ENCODE peak calls at places on chromosomes 7 and 10, in four cellular contexts. S is A549, Z is aorta, F is K562. Q is an unnamed sample.
A peak's percentile ranks its signal among the peaks of the same experiment; 100 is the strongest.

GRCh38 chr7:74061840-74062539 is 21.6 kb upstream of the LIMK1 start:
- DNase-seq in F (peak; percentile 72), S (peak; percentile 95), Z (peak; percentile 94), Q (no peak)

GRCh38 chr10:17616403-17617030 is 657 bp downstream of the HACD1 start:
- DNase-seq in S (peak; percentile 59), Z (peak; percentile 95), F (peak; percentile 74), Q (peak; percentile 66)

GRCh38 chr10:124341768-124342135 is 77.0 kb downstream of the OAT start:
- DNase-seq in Z (no peak), F (no peak), S (no peak), Q (no peak)

GRCh38 chr10:108545921-108546320 is 1377.4 kb downstream of the XPNPEP1 start:
- DNase-seq in S (no peak), Z (no peak), F (no peak), Q (no peak)

GRCh38 chr10:24901686-24902399 is 50.6 kb downstream of the PRTFDC1 start:
- DNase-seq in S (peak; percentile 86), Z (no peak), F (peak; percentile 80), Q (no peak)

GRCh38 chr10:113539789-113540188 is 13.1 kb upstream of the HABP2 start:
- DNase-seq in Z (peak; percentile 70), F (no peak), S (no peak), Q (no peak)

GRCh38 chr10:44278669-44279337 is 106.1 kb downstream of the CXCL12 start:
- DNase-seq in Z (no peak), F (no peak), S (peak; percentile 4), Q (peak; percentile 76)

GRCh38 chr7:979886-980571 is 3.0 kb upstream of the CYP2W1 start:
- DNase-seq in Z (no peak), S (no peak), F (no peak), Q (peak; percentile 80)

GRCh38 chr7:147833549-147833948 is 757.0 kb upstream of the C7orf33 start:
- DNase-seq in F (no peak), Z (no peak), S (no peak), Q (no peak)

DNA sequence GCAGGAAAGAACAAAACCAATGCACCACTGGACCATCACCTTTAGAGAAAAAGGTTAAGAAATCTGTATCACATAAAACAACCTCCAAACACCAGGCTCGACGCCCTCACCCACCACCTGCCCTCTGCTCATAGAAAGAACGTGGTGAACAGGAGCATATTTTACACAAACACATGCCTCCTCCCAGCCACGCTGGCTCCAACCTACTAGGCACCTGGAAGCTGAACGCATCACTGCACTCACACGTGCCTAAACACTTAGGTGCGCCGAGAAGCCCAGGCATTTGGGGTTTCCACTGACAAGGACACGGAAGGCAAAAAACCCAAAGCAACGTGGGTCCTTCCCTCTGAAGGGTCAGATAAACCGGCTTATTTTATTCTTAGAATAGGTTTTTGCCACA is 56.0 kb downstream of the PTPRN2 start:
- DNase-seq in Z (no peak), F (no peak), S (no peak), Q (no peak)
- H3K9me3 ChIP-seq in Z (no peaks in the 10 kb centered on the region), F (no peaks in the 10 kb centered on the region), S (peaks cover 9% of the 10 kb centered on the region), Q (no peaks in the 10 kb centered on the region)

DNA sequence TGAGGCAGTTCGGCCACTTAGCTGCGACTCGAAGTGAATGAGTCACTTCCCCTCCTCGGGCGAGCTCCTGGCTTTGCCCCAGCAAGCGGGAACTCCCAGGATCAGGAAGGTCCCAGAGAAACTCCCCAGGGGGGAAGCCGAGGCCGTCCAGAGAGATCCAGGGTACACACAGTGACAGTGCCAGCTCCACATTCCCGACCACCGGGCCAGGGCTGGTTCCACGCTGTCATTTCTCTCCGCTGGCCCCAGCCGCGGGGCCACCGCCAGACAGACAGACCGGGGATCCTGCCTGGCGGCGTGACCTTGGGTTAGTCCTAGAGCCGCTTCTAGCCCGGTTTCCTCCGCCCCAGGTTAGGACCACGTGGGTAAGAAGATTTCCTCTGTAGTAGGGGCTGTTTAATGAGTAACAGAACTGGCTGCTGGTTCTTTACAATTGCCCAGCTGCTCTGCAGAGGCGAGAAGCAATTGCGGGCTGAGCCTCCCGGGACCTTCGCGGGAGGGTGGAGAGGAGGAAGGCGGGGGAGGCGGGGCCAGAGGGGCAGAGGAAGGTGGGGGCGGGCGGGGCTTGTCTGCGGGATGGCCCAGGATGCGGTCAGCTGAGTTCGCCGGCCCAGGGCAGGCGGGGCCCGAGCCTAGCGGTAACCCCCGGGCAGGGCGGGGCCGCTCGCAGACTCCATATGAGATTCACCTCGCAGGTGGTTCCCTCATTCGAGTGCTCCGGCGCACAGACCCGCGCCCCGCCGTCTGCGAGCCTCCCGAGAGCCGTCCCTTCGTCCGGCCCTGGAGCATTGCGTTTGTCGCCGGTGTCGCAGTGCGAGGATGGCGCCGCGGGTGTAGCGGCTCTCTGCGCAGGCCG is at the start of gene UPP1:
- DNase-seq in F (peak; percentile 86), Z (peak; percentile 96), S (peak; percentile 89), Q (peak; percentile 88)
- H3K4me1 ChIP-seq in F (peaks cover 7% of the 10 kb centered on the region), Z (no peaks in the 10 kb centered on the region), S (peaks cover 53% of the 10 kb centered on the region), Q (peaks cover 15% of the 10 kb centered on the region)

DNA sequence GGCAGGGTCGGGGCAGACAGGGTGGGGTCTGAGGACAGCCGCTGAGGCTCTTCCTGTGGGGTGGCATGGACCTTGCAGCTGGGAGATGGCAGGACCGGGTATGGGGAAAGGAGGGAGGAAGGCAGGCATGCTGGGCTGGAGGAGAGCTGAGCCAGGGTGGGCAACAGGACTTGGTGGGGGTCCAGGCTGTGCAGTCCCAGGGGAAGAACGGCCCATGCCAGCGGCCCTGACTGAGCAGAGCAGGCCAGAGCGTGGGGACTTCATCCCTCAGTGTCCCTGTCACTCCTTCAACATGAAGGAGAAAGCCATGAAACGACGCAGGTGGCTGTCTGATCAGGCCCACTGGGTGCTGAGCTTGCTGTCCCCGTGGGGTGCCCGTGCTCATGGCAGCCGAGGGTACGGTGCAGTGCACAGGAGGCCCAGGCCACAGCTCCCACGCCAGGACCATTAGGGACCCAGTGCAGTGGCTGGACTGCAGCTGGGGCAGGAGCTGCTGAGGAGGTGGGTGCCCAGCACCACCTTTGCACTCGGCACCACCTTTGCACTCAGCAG is 519.6 kb downstream of the PTPRN2 start:
- DNase-seq in Z (peak; percentile 61), F (no peak), S (no peak), Q (no peak)
- H3K9me3 ChIP-seq in Z (no peaks in the 10 kb centered on the region), F (no peaks in the 10 kb centered on the region), S (peaks cover 3% of the 10 kb centered on the region), Q (no peaks in the 10 kb centered on the region)

GRCh38 chr10:26022831-26023230 is 88.8 kb downstream of the MYO3A start:
- DNase-seq in Z (no peak), S (no peak), F (no peak), Q (no peak)
- H3K4me1 ChIP-seq in Z (no peaks in the 10 kb centered on the region), S (no peaks in the 10 kb centered on the region), F (no peaks in the 10 kb centered on the region), Q (no peaks in the 10 kb centered on the region)

GRCh38 chr7:35819310-35819709 is 18.5 kb downstream of the SEPTIN7 start:
- DNase-seq in Z (no peak), S (no peak), F (no peak), Q (no peak)
- H3K9me3 ChIP-seq in Z (no peaks in the 10 kb centered on the region), S (peaks cover 15% of the 10 kb centered on the region), F (peaks cover 4% of the 10 kb centered on the region), Q (peaks cover 4% of the 10 kb centered on the region)

GRCh38 chr10:91374054-91374453 is 36.1 kb upstream of the HECTD2 start:
- DNase-seq in F (no peak), Z (no peak), S (no peak), Q (no peak)
- H3K4me1 ChIP-seq in F (no peaks in the 10 kb centered on the region), Z (no peaks in the 10 kb centered on the region), S (no peaks in the 10 kb centered on the region), Q (peaks cover 6% of the 10 kb centered on the region)

Q was measured in BE2C.